ENCODE peak calls at places on chromosomes 6 and 20, in five cellular contexts. M is endodermal cell; Y is CD8-positive, alpha-beta T cell; V is heart left ventricle; A is colonic mucosa. W is an unnamed sample.

GRCh38 chr20:46975976-46976375 is 81.3 kb downstream of the EYA2 start:
- DNase-seq in M (no peak), Y (no peak), V (no peak), A (no peak), W (no peak)

GRCh38 chr20:61801857-61802442 is 263.7 kb downstream of the TAF4 start:
- DNase-seq in M (no peak), Y (no peak), V (no peak), A (no peak), W (no peak)

GRCh38 chr6:85459224-85459901 is 9.5 kb downstream of the NT5E start:
- DNase-seq in M (no peak), Y (no peak), V (no peak), A (no peak), W (no peak)

GRCh38 chr6:119322715-119323350 is 26.7 kb downstream of the MAN1A1 start:
- DNase-seq in M (no peak), Y (no peak), V (no peak), A (no peak), W (no peak)

GRCh38 chr20:20138301-20139064 is 86.2 kb downstream of the CFAP61 start:
- DNase-seq in M (no peak), Y (no peak), V (peak; percentile 38), A (no peak), W (no peak)

GRCh38 chr6:130306377-130306776 is 59.4 kb upstream of the TMEM200A start:
- DNase-seq in M (no peak), Y (no peak), V (no peak), A (no peak), W (no peak)

GRCh38 chr6:70280462-70280861 is 22.4 kb downstream of the COL9A1 start:
- DNase-seq in M (peak; percentile 61), Y (no peak), V (no peak), A (no peak), W (no peak)

GRCh38 chr20:41981746-41982145 is 363.6 kb upstream of the CHD6 start:
- DNase-seq in M (no peak), Y (no peak), V (no peak), A (no peak), W (no peak)

GRCh38 chr6:78629154-78629721 is 238.1 kb upstream of the IRAK1BP1 start:
- DNase-seq in M (peak; percentile 61), Y (no peak), V (no peak), A (no peak), W (no peak)

GRCh38 chr6:158665332-158665731 is 15.5 kb downstream of the SYTL3 start:
- DNase-seq in M (peak; percentile 32), Y (no peak), V (no peak), A (peak; percentile 15), W (peak; percentile 28)

GRCh38 chr6:2196079-2196679 is 49.2 kb downstream of the GMDS start:
- DNase-seq in M (peak; percentile 49), Y (no peak), V (peak; percentile 16), A (peak; percentile 46), W (no peak)

GRCh38 chr6:146914563-146915483 is 289.4 kb upstream of the STXBP5 start:
- DNase-seq in M (no peak), Y (no peak), V (peak; percentile 8), A (no peak), W (peak; percentile 64)

GRCh38 chr6:8195040-8195713 is 92.8 kb upstream of the EEF1E1 start:
- DNase-seq in M (peak; percentile 63), Y (no peak), V (no peak), A (no peak), W (no peak)
- TF ChIP-seq CTCF in M (peak; percentile 71), Y (no peak), V (no peak), A (no peak), W (no peak)

DNA sequence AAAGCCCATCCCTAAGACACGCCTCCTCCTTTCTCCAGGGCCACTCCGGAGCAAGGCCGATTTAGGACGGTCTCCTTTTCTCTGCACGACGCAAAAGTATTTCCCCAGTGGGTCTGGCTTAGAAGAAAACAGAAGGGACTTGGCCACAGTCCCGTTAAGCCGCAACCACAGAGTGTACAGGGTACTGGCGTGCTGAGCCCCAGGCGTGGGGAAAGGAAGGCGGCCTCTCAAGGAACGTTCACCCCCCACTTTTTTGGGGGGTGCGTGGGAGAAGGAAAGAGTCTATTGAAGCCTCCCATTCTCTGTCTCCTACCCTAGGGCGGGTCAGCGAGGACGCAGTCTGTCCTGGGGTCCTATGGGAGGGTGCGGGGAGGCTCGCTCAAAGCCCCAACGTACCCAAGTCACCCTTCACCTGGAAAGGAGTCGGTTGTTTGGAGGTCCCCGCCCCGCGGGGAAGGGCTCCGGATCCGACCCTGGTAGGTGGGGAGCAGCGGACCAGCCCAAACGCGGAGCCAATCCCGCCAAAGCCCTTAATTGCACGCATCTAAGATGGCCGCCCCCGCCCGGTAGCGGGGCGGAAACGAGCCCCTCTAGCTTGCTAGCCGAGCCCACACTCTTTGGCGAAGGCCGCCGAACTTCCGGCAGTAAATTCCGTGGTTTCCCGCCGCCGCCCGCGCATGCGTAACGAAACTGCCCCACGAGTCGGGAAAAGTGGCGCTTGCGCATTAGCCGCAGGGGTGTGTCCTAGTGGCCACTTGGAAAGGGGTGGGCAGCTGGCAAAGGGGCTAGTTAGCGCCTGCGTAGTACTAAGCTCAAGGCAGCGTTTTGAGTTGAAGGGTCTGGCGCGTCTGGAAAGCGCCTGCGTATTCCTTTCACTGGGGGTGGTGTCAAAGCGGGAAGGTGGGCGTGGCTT is at the start of gene OARD1:
- DNase-seq in M (peak; percentile 100), Y (peak; percentile 100), V (peak; percentile 100), A (peak; percentile 100), W (peak; percentile 100)
- TF ChIP-seq CTCF in M (no peak), Y (no peak), V (no peak), A (no peak), W (no peak)

GRCh38 chr20:58184063-58184462 is 44.4 kb downstream of the ANKRD60 start:
- DNase-seq in M (no peak), Y (no peak), V (no peak), A (no peak), W (no peak)

GRCh38 chr20:58184984-58185383 is 43.5 kb downstream of the ANKRD60 start:
- DNase-seq in M (no peak), Y (no peak), V (no peak), A (no peak), W (no peak)

GRCh38 chr20:58192065-58192464 is 36.4 kb downstream of the ANKRD60 start:
- DNase-seq in M (no peak), Y (no peak), V (no peak), A (no peak), W (no peak)

GRCh38 chr20:58192567-58192966 is 35.9 kb downstream of the ANKRD60 start:
- DNase-seq in M (peak; percentile 83), Y (no peak), V (no peak), A (no peak), W (no peak)

GRCh38 chr20:58188496-58188895 is 40.0 kb downstream of the ANKRD60 start:
- DNase-seq in M (peak; percentile 83), Y (no peak), V (no peak), A (no peak), W (no peak)
- TF ChIP-seq CTCF in M (peak; percentile 66), Y (no peak), V (no peak), A (no peak), W (no peak)

GRCh38 chr6:33277663-33278391 is 904 bp downstream of the B3GALT4 start:
- DNase-seq in M (peak; percentile 66), Y (no peak), V (no peak), A (no peak), W (no peak)
- TF ChIP-seq CTCF in M (peak; percentile 12), Y (no peak), V (no peak), A (no peak), W (no peak)

GRCh38 chr20:13302647-13303425 is 81.8 kb downstream of the ISM1 start:
- DNase-seq in M (peak; percentile 76), Y (no peak), V (no peak), A (peak; percentile 49), W (no peak)
- TF ChIP-seq CTCF in M (peak; percentile 87), Y (peak; percentile 38), V (peak; percentile 52), A (peak; percentile 59), W (peak; percentile 45)

GRCh38 chr6:5522147-5522546 is 260.8 kb downstream of the FARS2 start:
- DNase-seq in M (no peak), Y (no peak), V (no peak), A (no peak), W (no peak)

GRCh38 chr6:5521322-5521721 is 260.0 kb downstream of the FARS2 start:
- DNase-seq in M (no peak), Y (no peak), V (no peak), A (no peak), W (no peak)

GRCh38 chr6:5520796-5521195 is 259.5 kb downstream of the FARS2 start:
- DNase-seq in M (no peak), Y (no peak), V (no peak), A (no peak), W (no peak)

GRCh38 chr6:5529015-5529414 is 267.7 kb downstream of the FARS2 start:
- DNase-seq in M (no peak), Y (no peak), V (no peak), A (no peak), W (no peak)

GRCh38 chr6:5525209-5525608 is 263.9 kb downstream of the FARS2 start:
- DNase-seq in M (no peak), Y (no peak), V (no peak), A (no peak), W (no peak)
- TF ChIP-seq CTCF in M (no peak), Y (no peak), V (no peak), A (no peak), W (no peak)

GRCh38 chr6:105514306-105514705 is 111.4 kb upstream of the PREP start:
- DNase-seq in M (no peak), Y (no peak), V (peak; percentile 18), A (no peak), W (no peak)

GRCh38 chr6:105507811-105508210 is 104.9 kb upstream of the PREP start:
- DNase-seq in M (no peak), Y (no peak), V (no peak), A (no peak), W (no peak)

GRCh38 chr6:105510746-105511145 is 107.9 kb upstream of the PREP start:
- DNase-seq in M (no peak), Y (no peak), V (no peak), A (no peak), W (no peak)

GRCh38 chr6:105511639-105512038 is 108.8 kb upstream of the PREP start:
- DNase-seq in M (no peak), Y (no peak), V (no peak), A (no peak), W (no peak)

GRCh38 chr6:105509506-105510331 is 106.8 kb upstream of the PREP start:
- DNase-seq in M (peak; percentile 71), Y (no peak), V (peak; percentile 68), A (no peak), W (no peak)
- TF ChIP-seq CTCF in M (peak; percentile 78), Y (no peak), V (peak; percentile 28), A (no peak), W (peak; percentile 58)

DNA sequence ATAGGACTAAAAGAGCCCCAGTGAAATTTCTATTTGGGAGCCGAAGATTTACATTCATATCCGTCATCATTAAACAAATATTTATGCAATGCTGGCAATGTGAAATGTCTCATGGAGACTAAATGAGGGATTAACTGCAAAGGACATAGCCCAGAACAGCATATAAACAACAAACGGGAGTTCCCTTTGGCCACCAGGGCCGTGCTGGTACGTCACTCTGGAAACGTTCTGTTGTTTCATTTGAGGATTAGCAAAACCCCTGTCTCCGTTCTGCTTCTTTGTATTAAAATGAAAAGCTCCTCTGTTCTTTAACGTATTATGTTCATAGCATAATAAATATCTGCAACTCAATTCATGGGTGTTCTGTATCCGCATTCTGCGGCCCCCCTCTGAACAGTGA is 90.3 kb upstream of the TNFAIP3 start:
- DNase-seq in M (no peak), Y (no peak), V (no peak), A (no peak), W (no peak)
- TF ChIP-seq CTCF in M (peak; percentile 37), Y (no peak), V (no peak), A (no peak), W (no peak)

GRCh38 chr20:60137657-60138245 is 179.5 kb downstream of the CDH26 start:
- DNase-seq in M (peak; percentile 82), Y (no peak), V (no peak), A (peak; percentile 38), W (no peak)
- TF ChIP-seq CTCF in M (peak; percentile 81), Y (no peak), V (peak; percentile 21), A (peak; percentile 40), W (peak; percentile 52)

W was measured in right atrium auricular region.